ENCODE peak calls at places on chromosomes 11 and 22, in nine cellular contexts. O, N, B, Z, P, Q, E, T and D are unnamed samples.

GRCh38 chr11:123430736-123431356 is 777 bp downstream of the GRAMD1B start:
- DNase-seq in O (peak), N (no peak), B (peak), Z (peak), P (peak), Q (peak), E (peak), T (peak), D (peak)

GRCh38 chr11:12860827-12861226 is 148.3 kb upstream of the RASSF10 start:
- DNase-seq in O (no peak), N (no peak), B (no peak), Z (no peak), P (no peak), Q (no peak), E (no peak), T (peak), D (no peak)

GRCh38 chr11:3622521-3622920 is 19.3 kb downstream of the ART5 start:
- DNase-seq in O (no peak), N (no peak), B (no peak), Z (no peak), P (no peak), Q (no peak), E (peak), T (no peak), D (no peak)

GRCh38 chr22:29061773-29062172 is at the start of gene C22orf31:
- DNase-seq in O (no peak), N (no peak), B (no peak), Z (no peak), P (no peak), Q (no peak), E (no peak), T (peak), D (no peak)

GRCh38 chr11:16191852-16192240 is 164.5 kb downstream of the SOX6 start:
- DNase-seq in O (no peak), N (no peak), B (no peak), Z (no peak), P (no peak), Q (no peak), E (no peak), T (no peak), D (no peak)

GRCh38 chr22:41642711-41643110 is 21.6 kb downstream of the XRCC6 start:
- DNase-seq in O (no peak), N (no peak), B (no peak), Z (no peak), P (no peak), Q (no peak), E (no peak), T (peak), D (no peak)

GRCh38 chr11:116170526-116171120 is 602.2 kb downstream of the BUD13 start:
- DNase-seq in O (no peak), N (no peak), B (no peak), Z (no peak), P (peak), Q (peak), E (no peak), T (no peak), D (no peak)

GRCh38 chr11:62116458-62116857 is 7.4 kb upstream of the INCENP start:
- DNase-seq in O (no peak), N (no peak), B (no peak), Z (no peak), P (no peak), Q (no peak), E (no peak), T (no peak), D (no peak)

GRCh38 chr11:104148074-104148473 is 15.9 kb downstream of the PDGFD start:
- DNase-seq in O (no peak), N (no peak), B (no peak), Z (no peak), P (no peak), Q (no peak), E (no peak), T (peak), D (no peak)

GRCh38 chr22:41285441-41285819 is 557 bp downstream of the RANGAP1 start:
- DNase-seq in O (peak), N (no peak), B (no peak), Z (peak), P (peak), Q (peak), E (peak), T (peak), D (peak)

GRCh38 chr11:82747471-82747870 is 13.8 kb upstream of the FAM181B start:
- DNase-seq in O (no peak), N (peak), B (no peak), Z (no peak), P (no peak), Q (no peak), E (no peak), T (no peak), D (no peak)

GRCh38 chr11:65404638-65405339 is 17.8 kb upstream of the NEAT1 start:
- DNase-seq in O (no peak), N (no peak), B (no peak), Z (no peak), P (no peak), Q (no peak), E (peak), T (no peak), D (no peak)

GRCh38 chr22:29734429-29734828 is 14.6 kb downstream of the CABP7 start:
- DNase-seq in O (no peak), N (no peak), B (no peak), Z (no peak), P (no peak), Q (no peak), E (no peak), T (no peak), D (no peak)

GRCh38 chr11:99019676-99020075 is 1.1 kb upstream of the CNTN5 start:
- DNase-seq in O (no peak), N (no peak), B (no peak), Z (no peak), P (no peak), Q (no peak), E (no peak), T (no peak), D (no peak)

GRCh38 chr11:70482529-70482917 is 84.2 kb downstream of the CTTN start:
- DNase-seq in O (no peak), N (peak), B (no peak), Z (no peak), P (no peak), Q (no peak), E (no peak), T (peak), D (no peak)

GRCh38 chr11:39327302-39327701 is 2132.2 kb downstream of the LRRC4C start:
- DNase-seq in O (peak), N (no peak), B (no peak), Z (no peak), P (no peak), Q (no peak), E (no peak), T (no peak), D (no peak)

GRCh38 chr22:29733362-29734322 is 13.8 kb downstream of the CABP7 start:
- DNase-seq in O (no peak), N (peak), B (no peak), Z (peak), P (no peak), Q (peak), E (no peak), T (no peak), D (peak)

GRCh38 chr22:17896552-17896951 is 122.3 kb upstream of the BID start:
- DNase-seq in O (peak), N (no peak), B (peak), Z (no peak), P (peak), Q (no peak), E (no peak), T (no peak), D (no peak)

GRCh38 chr11:43508511-43508918 is 149.8 kb downstream of the TTC17 start:
- DNase-seq in O (no peak), N (no peak), B (no peak), Z (peak), P (no peak), Q (no peak), E (no peak), T (peak), D (peak)

GRCh38 chr11:12767022-12767421 is 92.8 kb downstream of the TEAD1 start:
- DNase-seq in O (no peak), N (no peak), B (no peak), Z (no peak), P (no peak), Q (no peak), E (no peak), T (no peak), D (no peak)

GRCh38 chr11:9428706-9429105 is 32.1 kb upstream of the ZNF143 start:
- DNase-seq in O (no peak), N (no peak), B (no peak), Z (no peak), P (no peak), Q (no peak), E (no peak), T (no peak), D (no peak)

GRCh38 chr11:112632866-112633505 is 328.2 kb upstream of the NCAM1 start:
- DNase-seq in O (no peak), N (no peak), B (no peak), Z (no peak), P (no peak), Q (no peak), E (no peak), T (peak), D (no peak)

GRCh38 chr11:8261921-8262551 is 1.6 kb downstream of the LMO1 start:
- DNase-seq in O (peak), N (no peak), B (no peak), Z (no peak), P (peak), Q (no peak), E (peak), T (no peak), D (peak)

GRCh38 chr11:27443746-27444465 is 28.7 kb downstream of the LGR4 start:
- DNase-seq in O (no peak), N (no peak), B (no peak), Z (no peak), P (peak), Q (no peak), E (no peak), T (no peak), D (no peak)

GRCh38 chr22:46578824-46579561 is 41.2 kb upstream of the GRAMD4 start:
- DNase-seq in O (peak), N (no peak), B (no peak), Z (peak), P (no peak), Q (peak), E (peak), T (peak), D (peak)

GRCh38 chr11:62578541-62578940 is 4.8 kb upstream of the EEF1G start:
- DNase-seq in O (no peak), N (no peak), B (no peak), Z (no peak), P (no peak), Q (no peak), E (peak), T (no peak), D (peak)

GRCh38 chr11:45259607-45260006 is 26.5 kb downstream of the SYT13 start:
- DNase-seq in O (peak), N (no peak), B (peak), Z (peak), P (no peak), Q (peak), E (no peak), T (peak), D (no peak)

GRCh38 chr11:70948855-70949551 is 303.4 kb downstream of the SHANK2 start:
- DNase-seq in O (peak), N (no peak), B (no peak), Z (no peak), P (peak), Q (no peak), E (no peak), T (no peak), D (no peak)

GRCh38 chr11:31397239-31397834 is 27.7 kb downstream of the DNAJC24 start:
- DNase-seq in O (no peak), N (no peak), B (peak), Z (peak), P (peak), Q (no peak), E (no peak), T (no peak), D (no peak)

GRCh38 chr11:59144096-59144495 is 1.4 kb downstream of the FAM111A start:
- DNase-seq in O (no peak), N (no peak), B (no peak), Z (no peak), P (no peak), Q (no peak), E (no peak), T (no peak), D (no peak)

GRCh38 chr11:123543796-123544195 is 110.6 kb downstream of the SCN3B start:
- DNase-seq in O (no peak), N (no peak), B (no peak), Z (peak), P (no peak), Q (no peak), E (no peak), T (peak), D (no peak)

GRCh38 chr11:42524534-42525227 is 787.1 kb upstream of the API5 start:
- DNase-seq in O (peak), N (peak), B (no peak), Z (peak), P (peak), Q (peak), E (no peak), T (peak), D (peak)

GRCh38 chr11:942853-943252 is 17.2 kb downstream of the AP2A2 start:
- DNase-seq in O (no peak), N (no peak), B (no peak), Z (no peak), P (no peak), Q (no peak), E (no peak), T (peak), D (no peak)
- H3K27ac ChIP-seq in O (no peak), N (peak), B (peak), Z (peak), P (peak), Q (no peak), E (peak), T (peak), D (no peak)

DNA sequence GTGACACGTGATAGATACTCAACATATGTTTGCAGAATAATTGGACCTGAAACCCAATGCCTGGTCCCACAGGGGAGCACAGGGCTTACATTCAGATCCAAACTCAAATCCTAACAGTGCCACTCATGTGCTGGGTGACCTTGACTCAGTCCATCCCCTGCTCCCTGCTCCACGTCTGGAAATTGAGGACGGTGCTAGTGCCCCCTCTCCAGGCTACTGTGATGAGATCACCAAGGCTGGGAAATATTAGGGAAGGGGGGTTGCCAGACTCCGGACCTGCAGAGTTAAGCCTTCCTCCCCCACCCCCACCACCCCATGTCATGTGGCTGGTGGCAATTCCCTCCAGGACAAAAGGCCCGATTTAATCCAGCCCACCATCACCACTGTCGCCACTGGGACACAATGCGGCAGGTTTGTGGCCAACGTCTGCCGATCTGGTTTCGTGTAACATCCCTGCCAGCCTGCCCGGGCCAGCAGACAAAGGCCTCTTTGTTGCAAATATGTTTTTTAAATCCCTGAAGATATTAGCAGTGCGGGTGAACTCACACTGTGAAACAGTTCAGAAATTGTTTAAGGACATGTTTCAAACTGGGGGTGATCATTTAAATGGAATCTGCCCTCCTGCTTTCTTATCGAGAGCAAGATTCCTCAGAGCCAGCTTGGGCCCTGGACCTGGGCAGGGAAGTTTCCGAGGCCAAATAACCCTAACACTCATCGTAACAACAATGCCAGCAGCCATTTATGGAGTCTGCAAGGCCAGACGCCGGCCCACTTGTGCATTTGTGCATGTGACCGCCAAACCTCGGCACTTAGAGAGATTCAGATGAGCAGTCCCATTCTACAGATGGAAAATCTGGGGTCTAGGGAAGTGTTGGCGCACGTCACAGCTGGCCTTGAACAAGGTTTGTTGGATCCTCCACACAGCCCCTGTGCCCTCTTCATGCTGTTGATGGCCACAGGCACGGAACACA is 19.6 kb upstream of the MN1 start:
- DNase-seq in O (no peak), N (peak), B (no peak), Z (no peak), P (no peak), Q (no peak), E (no peak), T (peak), D (no peak)
- TF ChIP-seq CTCF in O (no peak), N (no peak), B (no peak), Z (no peak), P (peak), Q (no peak), E (no peak), T (no peak), D (no peak)

GRCh38 chr11:6647836-6648235 is 7.8 kb downstream of the DCHS1 start:
- DNase-seq in O (no peak), N (no peak), B (no peak), Z (no peak), P (no peak), Q (no peak), E (no peak), T (no peak), D (no peak)

GRCh38 chr11:6646040-6646439 is 9.6 kb downstream of the DCHS1 start:
- DNase-seq in O (no peak), N (no peak), B (no peak), Z (no peak), P (no peak), Q (no peak), E (peak), T (peak), D (no peak)

GRCh38 chr11:6648505-6648904 is 7.1 kb downstream of the DCHS1 start:
- DNase-seq in O (no peak), N (no peak), B (no peak), Z (no peak), P (no peak), Q (no peak), E (no peak), T (no peak), D (no peak)

GRCh38 chr11:6646631-6647281 is 8.9 kb downstream of the DCHS1 start:
- DNase-seq in O (no peak), N (no peak), B (no peak), Z (peak), P (peak), Q (peak), E (peak), T (no peak), D (no peak)

GRCh38 chr11:6647282-6647679 is 8.3 kb downstream of the DCHS1 start:
- DNase-seq in O (no peak), N (no peak), B (no peak), Z (peak), P (peak), Q (peak), E (no peak), T (no peak), D (no peak)
- H3K27ac ChIP-seq in O (peak), N (peak), B (no peak), Z (peak), P (no peak), Q (peak), E (peak), T (peak), D (peak)

GRCh38 chr22:20491346-20491745 is 4.2 kb downstream of the KLHL22 start:
- DNase-seq in O (no peak), N (no peak), B (no peak), Z (no peak), P (no peak), Q (no peak), E (no peak), T (no peak), D (no peak)

GRCh38 chr22:20487715-20488114 is 7.9 kb downstream of the KLHL22 start:
- DNase-seq in O (no peak), N (no peak), B (no peak), Z (no peak), P (no peak), Q (no peak), E (no peak), T (no peak), D (no peak)

GRCh38 chr22:20490941-20491307 is 4.7 kb downstream of the KLHL22 start:
- DNase-seq in O (no peak), N (no peak), B (no peak), Z (no peak), P (no peak), Q (no peak), E (no peak), T (no peak), D (no peak)

GRCh38 chr22:20490183-20490940 is 5.2 kb downstream of the KLHL22 start:
- DNase-seq in O (no peak), N (no peak), B (no peak), Z (no peak), P (no peak), Q (no peak), E (no peak), T (no peak), D (no peak)

DNA sequence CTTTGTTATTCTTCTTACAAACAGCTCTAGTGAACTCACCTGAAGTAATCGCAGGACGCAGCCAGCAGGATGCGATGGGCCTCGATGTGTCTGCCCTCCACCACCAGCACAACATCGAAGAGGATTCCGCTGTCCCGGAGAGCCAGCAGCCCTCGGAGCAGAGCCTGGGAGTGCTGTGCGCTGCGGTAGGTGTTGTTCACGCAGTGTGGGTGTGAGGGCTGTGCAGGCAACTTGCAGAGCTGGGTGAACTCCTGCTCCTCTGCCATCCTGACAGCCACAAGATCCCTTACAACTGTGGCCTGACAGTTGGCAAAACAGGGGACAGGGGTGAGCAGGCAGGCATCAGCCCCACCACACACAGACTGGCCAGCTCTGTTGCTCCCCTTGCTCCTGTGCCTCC is 6.6 kb downstream of the KLHL22 start:
- DNase-seq in O (no peak), N (no peak), B (no peak), Z (no peak), P (peak), Q (no peak), E (no peak), T (no peak), D (no peak)
- TF ChIP-seq CTCF in O (no peak), N (no peak), B (no peak), Z (no peak), P (no peak), Q (no peak), E (no peak), T (no peak), D (no peak)

DNA sequence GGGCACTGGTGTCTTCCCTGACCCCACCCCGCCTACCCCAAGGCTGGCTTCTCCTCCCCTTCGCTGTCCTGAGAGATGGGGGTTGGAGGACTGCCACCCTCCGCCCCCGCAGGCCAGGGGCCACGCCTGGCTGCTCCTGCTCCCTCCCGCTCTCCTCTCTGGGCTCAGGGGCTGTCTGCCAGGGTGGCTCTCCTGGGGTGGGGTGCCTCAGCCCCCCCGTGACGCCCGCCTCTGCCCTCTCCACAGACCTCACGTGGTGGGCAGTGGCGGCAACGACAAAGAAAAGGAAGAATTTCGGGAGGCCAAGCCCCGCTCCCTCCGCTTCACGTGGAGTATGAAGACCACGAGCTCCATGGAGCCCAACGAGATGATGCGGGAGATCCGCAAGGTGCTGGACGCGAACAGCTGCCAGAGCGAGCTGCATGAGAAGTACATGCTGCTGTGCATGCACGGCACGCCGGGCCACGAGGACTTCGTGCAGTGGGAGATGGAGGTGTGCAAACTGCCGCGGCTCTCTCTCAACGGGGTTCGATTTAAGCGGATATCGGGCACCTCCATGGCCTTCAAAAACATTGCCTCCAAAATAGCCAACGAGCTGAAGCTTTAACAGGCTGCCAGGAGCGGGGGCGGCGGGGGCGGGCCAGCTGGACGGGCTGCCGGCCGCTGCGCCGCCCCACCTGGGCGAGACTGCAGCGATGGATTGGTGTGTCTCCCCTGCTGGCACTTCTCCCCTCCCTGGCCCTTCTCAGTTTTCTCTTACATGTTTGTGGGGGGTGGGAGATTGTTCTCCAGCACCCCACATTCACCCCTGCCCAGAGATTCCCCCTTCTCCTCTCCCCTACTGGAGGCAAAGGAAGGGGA is 8.1 kb downstream of the RCOR2 start:
- DNase-seq in O (no peak), N (no peak), B (no peak), Z (no peak), P (no peak), Q (no peak), E (no peak), T (no peak), D (no peak)
- H3K27ac ChIP-seq in O (no peak), N (no peak), B (no peak), Z (peak), P (peak), Q (no peak), E (no peak), T (no peak), D (no peak)

GRCh38 chr11:86606849-86607481 is 65.5 kb downstream of the ME3 start:
- DNase-seq in O (no peak), N (no peak), B (no peak), Z (no peak), P (no peak), Q (no peak), E (no peak), T (peak), D (no peak)
- TF ChIP-seq CTCF in O (no peak), N (no peak), B (peak), Z (no peak), P (no peak), Q (no peak), E (no peak), T (no peak), D (no peak)